ENCODE peak calls at places on chromosomes 3 and 15, in nine cellular contexts. R is HTR-8/SVneo, S is ovary, T is upper lobe of right lung, B is colonic mucosa, Z is germinal center, G is GM19239, K is ELR, I is body of pancreas. U is an unnamed sample.

GRCh38 chr3:105365171-105365535 is 1.6 kb upstream of the ALCAM start:
- DNase-seq in Z (no peak), I (peak), G (no peak), R (no peak), K (peak), B (no peak), S (no peak), T (no peak), U (no peak)

GRCh38 chr3:151787626-151788025 is 26.3 kb upstream of the AADAC start:
- DNase-seq in Z (no peak), G (no peak), R (no peak), B (no peak), S (no peak), K (no peak), T (no peak), I (no peak), U (no peak)

GRCh38 chr3:124701687-124702086 is 28.6 kb upstream of the UMPS start:
- DNase-seq in K (peak), I (no peak), T (no peak), R (peak), B (no peak), G (no peak), Z (no peak), S (no peak), U (no peak)

GRCh38 chr3:107662109-107662477 is 139.3 kb downstream of the BBX start:
- DNase-seq in G (no peak), B (peak), S (no peak), T (no peak), K (peak), Z (no peak), I (no peak), R (no peak), U (no peak)

GRCh38 chr3:182692685-182693084 is 100.6 kb upstream of the ATP11B start:
- DNase-seq in I (no peak), T (no peak), Z (no peak), G (no peak), K (no peak), B (no peak), R (no peak), S (no peak), U (no peak)

GRCh38 chr15:89307046-89307587 is 27.5 kb downstream of the POLG start:
- DNase-seq in G (no peak), R (no peak), S (no peak), K (peak), B (no peak), I (no peak), T (no peak), Z (no peak), U (no peak)

GRCh38 chr15:39692464-39693327 is 89.9 kb downstream of the FSIP1 start:
- DNase-seq in B (no peak), R (no peak), T (no peak), G (no peak), Z (no peak), S (no peak), I (no peak), K (no peak), U (no peak)

GRCh38 chr15:42704492-42704926 is 32.4 kb downstream of the CDAN1 start:
- DNase-seq in I (peak), K (peak), T (peak), S (peak), R (peak), G (peak), B (peak), Z (peak), U (no peak)

GRCh38 chr3:128454310-128454618 is 12.4 kb downstream of the DNAJB8 start:
- DNase-seq in I (no peak), Z (no peak), G (no peak), S (no peak), K (no peak), B (no peak), R (no peak), T (no peak), U (no peak)

GRCh38 chr3:52453496-52454234 is at the start of gene TNNC1:
- DNase-seq in Z (no peak), S (no peak), B (no peak), G (no peak), I (peak), T (peak), R (no peak), K (no peak), U (no peak)

GRCh38 chr15:38746211-38746610 is 181.6 kb upstream of the RASGRP1 start:
- DNase-seq in Z (no peak), G (no peak), S (no peak), I (no peak), T (no peak), R (no peak), K (no peak), B (no peak), U (no peak)

GRCh38 chr15:62899090-62899493 is 143.5 kb upstream of the TPM1 start:
- DNase-seq in B (peak), R (no peak), T (no peak), G (no peak), Z (no peak), K (no peak), S (no peak), I (peak), U (no peak)

GRCh38 chr3:57048728-57049127 is 11.7 kb upstream of the SPATA12 start:
- DNase-seq in Z (no peak), T (no peak), R (no peak), I (no peak), S (no peak), B (no peak), K (no peak), G (no peak), U (no peak)

U was measured in sciatic nerve.